ENCODE peak calls at places on chromosomes 13 and 19, in five cellular contexts. Z is lower leg skin; A is Jurkat, Clone E6-1; S is heart left ventricle; C is psoas muscle. G is an unnamed sample.

GRCh38 chr19:10768369-10768768 is 50.5 kb downstream of the DNM2 start:
- DNase-seq in Z (no peak), A (no peak), S (no peak), C (no peak), G (no peak)

GRCh38 chr13:27396252-27396846 is 28.1 kb upstream of the GTF3A start:
- DNase-seq in Z (no peak), A (no peak), S (no peak), C (no peak), G (no peak)

GRCh38 chr19:51799311-51799997 is 4.5 kb downstream of the FPR3 start:
- DNase-seq in Z (peak), A (no peak), S (peak), C (peak), G (peak)

GRCh38 chr13:95275322-95276118 is 25.7 kb downstream of the ABCC4 start:
- DNase-seq in Z (no peak), A (no peak), S (no peak), C (no peak), G (peak)

GRCh38 chr13:109737606-109738005 is 48.8 kb downstream of the IRS2 start:
- DNase-seq in Z (no peak), A (no peak), S (no peak), C (no peak), G (peak)

GRCh38 chr13:73018336-73018735 is 40.5 kb upstream of the KLF5 start:
- DNase-seq in Z (no peak), A (no peak), S (no peak), C (no peak), G (no peak)

GRCh38 chr19:22620401-22620800 is 13.7 kb upstream of the ZNF492 start:
- DNase-seq in Z (no peak), A (no peak), S (no peak), C (no peak), G (no peak)

GRCh38 chr13:22498006-22498405 is 682.8 kb upstream of the SGCG start:
- DNase-seq in Z (no peak), A (no peak), S (no peak), C (no peak), G (no peak)

GRCh38 chr13:26964278-26965057 is 203.9 kb upstream of the GPR12 start:
- DNase-seq in Z (no peak), A (no peak), S (peak), C (no peak), G (peak)

GRCh38 chr13:79197933-79198332 is 208.1 kb downstream of the RBM26 start:
- DNase-seq in Z (no peak), A (no peak), S (no peak), C (no peak), G (no peak)

GRCh38 chr19:48752511-48753365 is at the start of gene FUT1:
- DNase-seq in Z (no peak), A (no peak), S (peak), C (peak), G (peak)

GRCh38 chr13:99507054-99507453 is 5.8 kb downstream of the TM9SF2 start:
- DNase-seq in Z (no peak), A (no peak), S (no peak), C (no peak), G (no peak)

GRCh38 chr13:46698910-46699460 is 98.0 kb downstream of the ESD start:
- DNase-seq in Z (no peak), A (no peak), S (no peak), C (no peak), G (peak)

GRCh38 chr13:40205771-40206240 is 460.6 kb downstream of the FOXO1 start:
- DNase-seq in Z (no peak), A (no peak), S (no peak), C (no peak), G (no peak)

GRCh38 chr13:79779761-79780160 is 298.8 kb downstream of the NDFIP2 start:
- DNase-seq in Z (peak), A (no peak), S (no peak), C (peak), G (peak)

GRCh38 chr13:23599083-23599925 is 29.1 kb downstream of the TNFRSF19 start:
- DNase-seq in Z (no peak), A (no peak), S (no peak), C (no peak), G (no peak)

GRCh38 chr13:59931621-59932020 is 232.1 kb downstream of the DIAPH3 start:
- DNase-seq in Z (no peak), A (no peak), S (no peak), C (no peak), G (no peak)

GRCh38 chr13:111074826-111075225 is 40.3 kb upstream of the ARHGEF7 start:
- DNase-seq in Z (no peak), A (no peak), S (no peak), C (no peak), G (no peak)

GRCh38 chr13:33611016-33611805 is 206.7 kb upstream of the RFC3 start:
- DNase-seq in Z (no peak), A (no peak), S (peak), C (peak), G (peak)

GRCh38 chr13:36130542-36131214 is 504 bp downstream of the DCLK1 start:
- DNase-seq in Z (no peak), A (no peak), S (no peak), C (peak), G (no peak)

GRCh38 chr13:49443327-49443688 is 556 bp downstream of the CAB39L start:
- DNase-seq in Z (no peak), A (no peak), S (no peak), C (no peak), G (peak)

GRCh38 chr19:1172353-1173159 is 1.5 kb downstream of the SBNO2 start:
- DNase-seq in Z (no peak), A (no peak), S (no peak), C (peak), G (peak)

GRCh38 chr13:31096624-31097302 is 64.9 kb downstream of the HSPH1 start:
- DNase-seq in Z (no peak), A (no peak), S (no peak), C (no peak), G (no peak)

GRCh38 chr13:31055589-31055988 is 106.1 kb downstream of the HSPH1 start:
- DNase-seq in Z (no peak), A (no peak), S (no peak), C (no peak), G (no peak)

GRCh38 chr13:68749801-68750200 is 1357.8 kb upstream of the ATXN8OS start:
- DNase-seq in Z (no peak), A (no peak), S (no peak), C (no peak), G (peak)

GRCh38 chr19:8609210-8610040 is 1.1 kb downstream of the ADAMTS10 start:
- DNase-seq in Z (no peak), A (no peak), S (peak), C (peak), G (peak)

GRCh38 chr13:110208116-110208515 is 98.8 kb downstream of the COL4A1 start:
- DNase-seq in Z (no peak), A (no peak), S (no peak), C (no peak), G (no peak)

GRCh38 chr13:24038405-24038804 is 122.1 kb upstream of the SPATA13 start:
- DNase-seq in Z (no peak), A (no peak), S (no peak), C (no peak), G (peak)

GRCh38 chr19:55702131-55702627 is 27.2 kb downstream of the EPN1 start:
- DNase-seq in Z (no peak), A (no peak), S (no peak), C (no peak), G (no peak)

GRCh38 chr19:46221981-46222610 is 7.4 kb upstream of the IGFL1 start:
- DNase-seq in Z (peak), A (no peak), S (peak), C (peak), G (peak)

GRCh38 chr13:97439196-97439595 is 5.2 kb downstream of the RAP2A start:
- DNase-seq in Z (no peak), A (no peak), S (no peak), C (no peak), G (no peak)

GRCh38 chr13:60351816-60352215 is 45.2 kb upstream of the TDRD3 start:
- DNase-seq in Z (no peak), A (no peak), S (no peak), C (no peak), G (peak)

GRCh38 chr13:27599845-27600553 is 20.3 kb downstream of the LNX2 start:
- DNase-seq in Z (no peak), A (no peak), S (peak), C (no peak), G (peak)

GRCh38 chr13:102020611-102021216 is 381.1 kb downstream of the FGF14 start:
- DNase-seq in Z (no peak), A (no peak), S (no peak), C (no peak), G (peak)

GRCh38 chr19:33522371-33522662 is 726 bp upstream of the PEPD start:
- DNase-seq in Z (no peak), A (no peak), S (no peak), C (no peak), G (no peak)
- H3K4me3 ChIP-seq in Z (no peak), A (peak), S (peak), C (peak), G (peak)

GRCh38 chr19:47483200-47483599 is 819 bp downstream of the KPTN start:
- DNase-seq in Z (no peak), A (no peak), S (no peak), C (no peak), G (no peak)

GRCh38 chr19:47479701-47480503 is 4.1 kb downstream of the KPTN start:
- DNase-seq in Z (no peak), A (no peak), S (no peak), C (no peak), G (peak)

GRCh38 chr19:47481460-47482052 is 2.5 kb downstream of the KPTN start:
- DNase-seq in Z (no peak), A (no peak), S (no peak), C (no peak), G (no peak)

GRCh38 chr19:47483800-47484690 is at the start of gene KPTN:
- DNase-seq in Z (peak), A (peak), S (peak), C (peak), G (peak)

DNA sequence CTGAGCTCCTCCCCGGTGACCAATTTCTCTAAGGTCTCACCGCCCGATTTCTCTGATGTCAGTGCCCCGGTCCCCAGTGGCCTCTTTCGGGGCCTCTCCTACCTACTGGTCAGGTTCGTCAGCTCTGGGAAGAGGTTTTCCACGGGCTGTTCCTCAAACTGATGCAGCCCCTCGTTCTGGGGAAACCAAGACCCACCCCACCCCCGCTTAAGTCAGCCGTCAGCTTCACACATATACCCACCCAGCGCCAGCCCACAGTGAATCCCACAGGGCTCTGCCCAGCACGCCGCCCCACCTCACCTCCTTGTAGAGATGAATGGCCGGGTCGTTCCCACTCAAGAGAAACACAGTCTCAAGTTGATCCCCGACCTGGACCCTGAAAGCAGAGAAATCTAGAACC is 3.4 kb downstream of the KPTN start:
- DNase-seq in Z (no peak), A (no peak), S (no peak), C (no peak), G (no peak)
- H3K4me3 ChIP-seq in Z (no peak), A (no peak), S (no peak), C (no peak), G (no peak)

GRCh38 chr13:106858910-106859309 is 291.0 kb upstream of the ARGLU1 start:
- DNase-seq in Z (no peak), A (no peak), S (no peak), C (no peak), G (no peak)
- H3K4me3 ChIP-seq in Z (no peak), A (no peak), S (no peak), C (no peak), G (no peak)

DNA sequence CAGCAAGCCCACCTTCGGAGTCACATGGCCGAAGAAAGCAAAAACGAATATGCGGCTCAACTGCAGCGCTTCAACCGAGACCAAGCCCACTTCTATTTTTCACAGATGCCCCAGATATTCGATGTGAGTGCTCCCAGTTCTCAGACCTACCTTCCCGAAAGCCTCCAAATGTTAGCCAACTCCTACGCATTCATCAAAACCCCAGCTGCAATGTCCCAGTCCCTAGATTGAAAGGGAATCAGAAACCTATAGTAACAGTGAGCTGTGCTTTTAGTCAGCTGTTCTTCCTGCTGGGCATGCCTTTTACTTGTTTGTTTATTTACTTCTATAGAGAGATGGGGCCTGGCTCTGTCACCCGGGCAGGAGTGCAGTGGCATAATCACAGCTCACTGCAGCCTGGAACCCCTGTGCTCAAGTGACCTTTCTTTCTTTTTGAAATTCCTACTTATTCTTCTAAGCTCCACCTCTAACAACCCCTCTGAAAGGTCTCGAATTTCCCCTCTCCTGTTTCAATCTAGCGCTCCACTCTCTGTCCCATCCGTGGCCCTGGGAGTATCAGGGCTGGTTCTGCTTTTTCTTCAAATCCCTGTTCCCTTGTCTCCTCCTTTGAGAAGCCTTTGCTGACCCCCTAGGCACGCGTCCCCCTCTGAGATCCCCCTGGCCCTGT is 4.4 kb downstream of the TRIP10 start:
- DNase-seq in Z (no peak), A (no peak), S (no peak), C (no peak), G (peak)
- H3K4me3 ChIP-seq in Z (no peak), A (no peak), S (no peak), C (peak), G (no peak)

DNA sequence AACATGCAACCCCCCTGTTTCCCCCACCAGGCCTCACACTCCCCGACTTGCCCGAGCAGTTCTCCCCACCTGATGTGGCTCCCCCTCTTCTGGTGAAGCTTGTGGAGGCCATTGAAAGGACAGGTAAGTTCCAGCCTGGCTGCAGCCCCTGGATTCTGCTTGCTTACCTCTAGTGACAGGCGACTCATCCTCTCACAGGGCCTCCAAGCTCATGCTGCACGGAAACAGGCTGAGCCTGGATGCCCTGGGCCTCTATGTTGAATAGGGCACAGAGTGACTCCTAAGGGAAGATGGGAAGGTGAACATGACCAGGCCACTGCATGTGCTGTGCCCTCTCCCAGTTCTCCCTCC is 7.5 kb downstream of the PIK3R2 start:
- DNase-seq in Z (no peak), A (no peak), S (peak), C (no peak), G (no peak)
- H3K4me3 ChIP-seq in Z (no peak), A (no peak), S (no peak), C (peak), G (no peak)

DNA sequence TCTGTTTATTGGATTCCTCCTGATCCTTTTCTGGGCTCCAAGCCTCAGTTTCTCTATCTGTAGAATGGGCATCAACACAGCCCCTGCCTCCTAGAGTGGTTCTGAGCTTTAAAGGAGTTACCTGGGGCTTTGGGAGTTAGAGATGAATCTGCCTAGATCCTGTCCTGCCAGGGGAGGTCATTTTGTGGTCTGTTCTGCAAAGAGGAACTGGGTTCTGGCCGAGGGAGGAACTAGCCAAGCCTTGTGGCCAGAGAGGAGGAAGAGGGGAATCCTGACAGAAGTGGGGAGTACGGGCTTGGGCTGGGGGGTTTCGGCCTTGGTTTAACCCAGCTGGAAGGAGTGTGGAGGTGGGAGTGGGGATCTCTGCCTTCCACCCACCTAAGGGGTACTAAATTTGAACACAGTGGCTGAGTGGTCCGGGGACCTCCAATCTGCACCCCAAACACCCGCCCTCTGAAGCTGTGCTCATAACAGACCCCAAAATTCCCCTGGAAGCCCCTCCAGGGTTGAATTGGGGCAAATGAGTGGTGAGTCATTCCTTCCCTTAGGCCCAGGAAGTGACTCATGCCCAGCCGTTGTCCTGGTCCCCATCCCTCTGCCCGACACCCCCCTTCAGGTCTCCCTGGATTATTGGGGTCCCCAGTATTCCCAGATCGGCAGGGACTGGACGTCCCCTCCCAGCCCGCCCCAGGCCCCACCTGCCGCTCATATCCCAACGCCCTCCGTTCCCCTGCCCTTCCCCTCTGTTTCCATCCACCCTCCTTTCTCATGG is 2.8 kb downstream of the ADGRE5 start:
- DNase-seq in Z (no peak), A (no peak), S (no peak), C (no peak), G (peak)
- H3K4me3 ChIP-seq in Z (no peak), A (no peak), S (no peak), C (peak), G (peak)

GRCh38 chr13:20714563-20715339 is 11.3 kb downstream of the IL17D start:
- DNase-seq in Z (peak), A (no peak), S (peak), C (peak), G (peak)

GRCh38 chr13:20711301-20712044 is 8.0 kb downstream of the IL17D start:
- DNase-seq in Z (no peak), A (no peak), S (no peak), C (no peak), G (no peak)

GRCh38 chr13:20713751-20714150 is 10.3 kb downstream of the IL17D start:
- DNase-seq in Z (no peak), A (no peak), S (no peak), C (peak), G (peak)

GRCh38 chr13:20714161-20714560 is 10.7 kb downstream of the IL17D start:
- DNase-seq in Z (no peak), A (no peak), S (no peak), C (no peak), G (peak)

GRCh38 chr13:20713014-20713376 is 9.5 kb downstream of the IL17D start:
- DNase-seq in Z (no peak), A (no peak), S (no peak), C (no peak), G (no peak)
- H3K4me3 ChIP-seq in Z (no peak), A (no peak), S (no peak), C (peak), G (peak)

GRCh38 chr19:47239610-47240296 is 8.8 kb upstream of the BBC3 start:
- DNase-seq in Z (no peak), A (no peak), S (peak), C (peak), G (peak)
- H3K4me3 ChIP-seq in Z (no peak), A (no peak), S (no peak), C (peak), G (no peak)

GRCh38 chr19:3222709-3223108 is 1.8 kb upstream of the CELF5 start:
- DNase-seq in Z (no peak), A (no peak), S (no peak), C (no peak), G (no peak)

GRCh38 chr19:3227054-3227626 is 2.7 kb downstream of the CELF5 start:
- DNase-seq in Z (no peak), A (no peak), S (no peak), C (no peak), G (no peak)

GRCh38 chr19:3220576-3220975 is 3.9 kb upstream of the CELF5 start:
- DNase-seq in Z (no peak), A (no peak), S (no peak), C (no peak), G (no peak)

GRCh38 chr19:3225677-3226093 is 1.2 kb downstream of the CELF5 start:
- DNase-seq in Z (no peak), A (no peak), S (no peak), C (no peak), G (no peak)

GRCh38 chr19:3224346-3225325 is at the start of gene CELF5:
- DNase-seq in Z (no peak), A (no peak), S (peak), C (peak), G (peak)
- H3K4me3 ChIP-seq in Z (no peak), A (peak), S (no peak), C (no peak), G (no peak)

GRCh38 chr13:48142437-48142836 is 47.5 kb upstream of the MED4 start:
- DNase-seq in Z (no peak), A (no peak), S (no peak), C (no peak), G (no peak)
- H3K4me3 ChIP-seq in Z (no peak), A (no peak), S (no peak), C (no peak), G (no peak)

G was measured in fibroblast of lung.